ENCODE peak calls at places on chromosomes 11 and 22, in nine cellular contexts. J is prostate gland, R is lower leg skin, M is body of pancreas, F is A549, L is erythroblast, U is stomach, O is tibial nerve, Q is heart left ventricle. G is an unnamed sample.

GRCh38 chr22:32644252-32645100 is 157.0 kb upstream of the TIMP3 start:
- DNase-seq in J (peak), R (peak), M (peak), F (no peak), L (no peak), U (peak), O (no peak), Q (peak), G (no peak)

GRCh38 chr22:48783821-48784266 is 1043.8 kb downstream of the BRD1 start:
- DNase-seq in J (no peak), R (no peak), M (no peak), F (no peak), L (no peak), U (no peak), O (no peak), Q (no peak), G (no peak)

GRCh38 chr22:19821523-19822300 is 33.0 kb downstream of the GNB1L start:
- DNase-seq in J (no peak), R (no peak), M (peak), F (no peak), L (no peak), U (peak), O (no peak), Q (peak), G (no peak)

GRCh38 chr11:134170909-134171281 is 52.9 kb downstream of the NCAPD3 start:
- DNase-seq in J (no peak), R (no peak), M (no peak), F (no peak), L (no peak), U (no peak), O (no peak), Q (no peak), G (no peak)

GRCh38 chr22:20571531-20572007 is 64.2 kb downstream of the MED15 start:
- DNase-seq in J (no peak), R (no peak), M (peak), F (peak), L (peak), U (peak), O (no peak), Q (no peak), G (no peak)

GRCh38 chr22:23403720-23404688 is 176.1 kb downstream of the IGLL1 start:
- DNase-seq in J (no peak), R (no peak), M (no peak), F (no peak), L (no peak), U (no peak), O (no peak), Q (no peak), G (no peak)

GRCh38 chr22:21028277-21029251 is 3.8 kb downstream of the SLC7A4 start:
- DNase-seq in J (no peak), R (no peak), M (no peak), F (no peak), L (no peak), U (no peak), O (no peak), Q (no peak), G (no peak)

GRCh38 chr22:11605468-11605981 is 3922.5 kb upstream of the OR11H1 start:
- DNase-seq in J (no peak), R (no peak), M (no peak), F (no peak), L (no peak), U (no peak), O (no peak), Q (no peak), G (no peak)

GRCh38 chr11:94103476-94103875 is 25.2 kb upstream of the PANX1 start:
- DNase-seq in J (no peak), R (no peak), M (no peak), F (no peak), L (no peak), U (no peak), O (no peak), Q (no peak), G (no peak)

GRCh38 chr22:50199836-50200332 is 927 bp upstream of the SELENOO start:
- DNase-seq in J (no peak), R (no peak), M (peak), F (no peak), L (no peak), U (peak), O (no peak), Q (no peak), G (no peak)
- TF ChIP-seq POLR2A in J (no peak), R (no peak), M (no peak), F (no peak), L (no peak), U (no peak), O (no peak), Q (no peak), G (no peak)

GRCh38 chr22:29194269-29194668 is 11.4 kb upstream of the EMID1 start:
- DNase-seq in J (no peak), R (no peak), M (no peak), F (no peak), L (peak), U (no peak), O (no peak), Q (no peak), G (no peak)
- TF ChIP-seq POLR2A in J (no peak), R (no peak), M (no peak), F (no peak), L (peak), U (no peak), O (no peak), Q (no peak), G (no peak)

GRCh38 chr22:44026630-44027511 is 2.8 kb downstream of the PARVB start:
- DNase-seq in J (peak), R (peak), M (peak), F (no peak), L (peak), U (peak), O (peak), Q (peak), G (no peak)

GRCh38 chr22:44026066-44026629 is 2.0 kb downstream of the PARVB start:
- DNase-seq in J (no peak), R (no peak), M (no peak), F (no peak), L (no peak), U (no peak), O (no peak), Q (peak), G (no peak)

GRCh38 chr22:44024288-44024908 is at the start of gene PARVB:
- DNase-seq in J (no peak), R (no peak), M (no peak), F (peak), L (peak), U (no peak), O (no peak), Q (peak), G (no peak)

GRCh38 chr22:44023404-44024287 is 456 bp upstream of the PARVB start:
- DNase-seq in J (no peak), R (no peak), M (peak), F (peak), L (peak), U (peak), O (no peak), Q (peak), G (no peak)

GRCh38 chr22:44025171-44026065 is 1.3 kb downstream of the PARVB start:
- DNase-seq in J (no peak), R (peak), M (no peak), F (no peak), L (peak), U (peak), O (peak), Q (peak), G (no peak)
- TF ChIP-seq POLR2A in J (no peak), R (no peak), M (no peak), F (no peak), L (no peak), U (no peak), O (no peak), Q (no peak), G (no peak)

DNA sequence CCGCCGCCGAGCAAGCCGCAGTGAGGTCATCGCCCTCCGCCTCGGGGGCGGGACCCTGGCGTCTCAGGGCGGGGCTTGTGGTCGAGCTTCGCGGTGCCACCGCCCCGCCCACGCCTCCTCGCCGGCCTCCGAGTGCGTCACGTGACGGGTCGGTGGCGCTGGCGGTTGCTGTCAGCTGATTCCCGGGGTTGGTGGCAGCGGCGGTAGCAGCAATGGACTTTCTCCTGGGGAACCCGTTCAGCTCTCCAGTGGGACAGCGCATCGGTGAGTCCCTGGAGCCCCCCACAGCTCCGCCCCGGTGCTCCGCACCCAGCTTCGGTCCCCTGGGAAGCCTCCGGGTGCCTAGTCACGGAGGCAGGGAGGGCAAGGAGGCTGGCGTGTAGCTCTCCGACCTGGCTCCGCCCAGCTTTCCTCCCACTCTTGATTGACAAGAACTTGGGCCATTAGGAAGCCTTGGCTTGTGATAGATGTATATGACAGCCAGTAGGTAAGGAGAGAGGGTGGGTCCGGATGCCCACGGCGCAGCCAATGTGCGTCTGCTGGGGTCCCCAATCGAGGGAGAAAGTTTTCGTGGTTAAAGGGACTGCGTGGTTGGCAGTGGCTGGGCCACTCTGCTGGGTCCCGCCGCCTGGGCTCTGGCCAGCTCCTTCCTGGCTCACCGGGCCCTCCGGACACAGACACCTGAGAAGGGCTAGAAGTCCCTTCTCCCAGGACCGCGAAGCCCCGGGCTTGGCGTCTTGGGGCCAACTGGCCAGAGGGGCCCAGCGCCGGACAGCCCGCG is at the start of gene TOM1:
- DNase-seq in J (peak), R (peak), M (peak), F (peak), L (peak), U (peak), O (peak), Q (peak), G (peak)
- TF ChIP-seq POLR2A in J (peak), R (no peak), M (peak), F (peak), L (peak), U (no peak), O (peak), Q (no peak), G (peak)

GRCh38 chr11:64250875-64251721 is at the start of gene PLCB3:
- DNase-seq in J (peak), R (no peak), M (peak), F (no peak), L (peak), U (peak), O (no peak), Q (no peak), G (no peak)
- TF ChIP-seq POLR2A in J (peak), R (no peak), M (peak), F (peak), L (peak), U (no peak), O (peak), Q (no peak), G (peak)

GRCh38 chr11:65854161-65854592 is 3.8 kb downstream of the CFL1 start:
- DNase-seq in J (no peak), R (no peak), M (peak), F (no peak), L (no peak), U (peak), O (no peak), Q (no peak), G (no peak)

GRCh38 chr11:65857500-65858353 is at the start of gene CFL1:
- DNase-seq in J (peak), R (peak), M (peak), F (peak), L (peak), U (peak), O (peak), Q (peak), G (peak)

GRCh38 chr11:65854871-65855837 is 2.8 kb downstream of the CFL1 start:
- DNase-seq in J (no peak), R (no peak), M (peak), F (no peak), L (no peak), U (no peak), O (no peak), Q (peak), G (no peak)

GRCh38 chr11:65856689-65857499 is 1.1 kb downstream of the CFL1 start:
- DNase-seq in J (peak), R (peak), M (peak), F (peak), L (peak), U (peak), O (peak), Q (peak), G (peak)

DNA sequence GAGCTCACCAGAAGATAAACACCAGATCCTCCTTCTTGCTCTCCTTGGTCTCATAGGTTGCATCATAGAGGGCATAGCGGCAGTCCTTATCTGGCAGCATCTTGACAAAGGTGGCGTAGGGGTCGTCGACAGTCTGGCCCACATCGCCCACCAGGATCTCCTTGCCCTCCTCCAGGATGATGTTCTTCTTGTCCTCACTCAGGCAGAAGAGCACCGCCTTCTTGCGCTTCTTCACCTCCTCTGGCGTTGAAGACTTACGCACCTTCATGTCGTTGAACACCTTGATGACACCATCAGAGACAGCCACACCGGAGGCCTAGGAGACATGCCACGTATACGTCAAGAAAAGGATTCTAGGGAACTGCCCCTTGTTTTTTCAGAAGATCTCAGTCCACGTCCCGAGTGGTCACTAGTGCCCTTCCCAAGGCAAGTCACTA is 2.0 kb downstream of the CFL1 start:
- DNase-seq in J (no peak), R (no peak), M (no peak), F (no peak), L (no peak), U (no peak), O (no peak), Q (peak), G (no peak)
- TF ChIP-seq POLR2A in J (no peak), R (no peak), M (no peak), F (no peak), L (no peak), U (no peak), O (no peak), Q (no peak), G (no peak)

DNA sequence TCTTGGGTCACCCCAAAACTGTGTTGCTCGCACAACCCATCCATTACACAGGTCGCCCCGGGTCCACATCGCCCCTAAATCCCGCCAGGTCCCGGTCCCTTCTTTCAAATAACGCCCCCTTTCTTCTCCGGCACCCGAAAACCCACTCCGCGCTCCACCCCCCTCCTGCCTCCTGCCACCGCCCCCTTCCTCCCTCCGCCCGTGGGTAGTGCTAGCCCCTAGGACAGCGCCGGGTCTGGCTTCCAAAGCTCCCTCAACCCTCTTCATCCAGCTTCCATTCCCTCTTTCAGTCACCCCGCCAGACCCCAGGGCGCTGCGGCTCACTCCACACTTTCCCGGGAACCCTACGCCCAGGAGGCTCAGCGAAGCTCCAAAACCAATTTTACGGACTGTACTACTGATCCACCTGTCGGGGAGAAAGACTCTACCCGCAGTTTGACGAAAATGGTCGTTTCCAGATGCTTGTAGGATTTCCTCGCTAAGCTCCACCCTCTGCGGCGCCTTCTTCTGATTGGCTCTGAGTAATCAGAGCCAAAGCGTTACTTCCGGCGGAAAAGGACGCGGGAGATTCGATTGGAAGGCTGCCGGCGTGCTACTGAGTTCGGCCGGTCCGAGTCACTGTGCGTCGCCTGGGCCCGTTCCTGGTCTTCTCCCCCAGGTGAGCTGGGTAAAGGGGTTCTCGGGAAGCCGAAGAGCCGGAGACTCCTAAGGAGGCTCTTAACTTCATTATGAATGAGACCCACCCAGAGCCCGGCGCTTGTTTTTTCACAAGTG is at the start of gene DDIAS:
- DNase-seq in J (peak), R (peak), M (peak), F (peak), L (peak), U (peak), O (peak), Q (peak), G (peak)
- TF ChIP-seq POLR2A in J (peak), R (no peak), M (peak), F (peak), L (peak), U (no peak), O (peak), Q (no peak), G (peak)

DNA sequence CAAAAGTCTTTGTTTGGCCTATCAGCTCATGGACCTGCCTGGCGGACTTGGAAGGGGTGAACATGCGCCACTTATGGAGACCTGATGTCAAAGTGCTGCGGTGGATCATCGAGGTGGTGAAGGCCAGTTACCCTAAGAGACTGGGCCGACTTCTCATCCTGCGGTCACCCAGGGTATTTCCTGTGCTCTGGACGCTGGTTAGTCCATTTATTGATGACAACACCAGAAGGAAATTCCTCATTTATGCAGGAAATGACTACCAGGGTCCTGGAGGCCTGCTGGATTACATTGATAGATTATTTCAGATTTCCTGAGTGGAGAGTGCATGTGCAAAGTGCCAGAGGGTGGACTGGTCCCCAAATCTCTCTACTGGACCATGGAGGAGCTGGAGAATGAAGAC is 17.9 kb downstream of the ALKBH3 start:
- DNase-seq in J (no peak), R (no peak), M (no peak), F (no peak), L (no peak), U (no peak), O (no peak), Q (no peak), G (no peak)
- TF ChIP-seq POLR2A in J (no peak), R (no peak), M (no peak), F (no peak), L (no peak), U (no peak), O (no peak), Q (no peak), G (no peak)

DNA sequence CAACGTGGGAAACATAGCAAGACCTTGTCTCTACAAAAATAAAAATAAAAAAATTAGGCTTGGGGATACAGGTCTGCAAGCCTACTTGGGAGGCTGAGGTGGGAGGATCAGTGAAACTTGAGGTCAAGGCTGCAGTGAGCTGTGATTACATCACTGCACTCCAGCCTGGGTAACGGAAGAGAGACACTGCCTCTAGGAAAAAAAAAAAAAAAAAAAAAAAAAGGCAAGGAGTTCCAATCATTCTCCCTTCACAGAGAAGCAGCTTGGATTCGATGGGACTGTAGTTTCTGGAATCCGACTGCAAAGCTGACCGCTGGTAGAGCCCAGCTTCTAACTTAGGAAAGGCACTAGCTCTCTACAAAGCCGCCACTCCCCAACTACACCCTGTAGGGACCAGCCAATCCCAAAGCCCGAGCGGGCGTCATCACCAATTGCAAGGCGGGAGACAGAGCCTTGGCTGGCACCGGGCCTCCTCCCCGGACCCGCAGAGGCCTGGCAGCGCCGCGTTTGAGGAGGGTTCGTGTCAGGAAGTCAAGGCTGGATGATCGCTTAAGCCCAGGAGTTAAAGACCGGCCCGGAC is 699 bp upstream of the DDB2 start:
- DNase-seq in J (peak), R (peak), M (peak), F (peak), L (peak), U (peak), O (peak), Q (peak), G (peak)
- TF ChIP-seq POLR2A in J (peak), R (no peak), M (peak), F (peak), L (no peak), U (no peak), O (peak), Q (no peak), G (peak)